ENCODE peak calls at places on chromosome 13, in seven cellular contexts. One of them, this sample, is unnamed.

GRCh38 chr13:40485611-40486517 is 180.6 kb downstream of the FOXO1 start:
- DNase-seq in NCI-H2081 treated with DMSO at 0.1 percent for 48 hours: no peak
- DNase-seq in KBM-7: no peak
- DNase-seq in NCI-H2107: no peak
- DNase-seq in NCI-H446: no peak
- DNase-seq in fibroblast of mammary gland: no peak
- DNase-seq in lung microvascular endothelial cell: no peak
- DNase-seq in this sample: no peak

GRCh38 chr13:98686281-98686680 is 66.2 kb downstream of the SLC15A1 start:
- DNase-seq in NCI-H2081 treated with DMSO at 0.1 percent for 48 hours: no peak
- DNase-seq in KBM-7: no peak
- DNase-seq in NCI-H2107: no peak
- DNase-seq in NCI-H446: no peak
- DNase-seq in fibroblast of mammary gland: no peak
- DNase-seq in lung microvascular endothelial cell: no peak
- DNase-seq in this sample: no peak

GRCh38 chr13:41915096-41915495 is 45.8 kb downstream of the VWA8 start:
- DNase-seq in NCI-H2081 treated with DMSO at 0.1 percent for 48 hours: no peak
- DNase-seq in KBM-7: no peak
- DNase-seq in NCI-H2107: no peak
- DNase-seq in NCI-H446: no peak
- DNase-seq in fibroblast of mammary gland: peak
- DNase-seq in lung microvascular endothelial cell: no peak
- DNase-seq in this sample: no peak

GRCh38 chr13:71864981-71865857 is 1.8 kb downstream of the DACH1 start:
- DNase-seq in NCI-H2081 treated with DMSO at 0.1 percent for 48 hours: no peak
- DNase-seq in KBM-7: no peak
- DNase-seq in NCI-H2107: no peak
- DNase-seq in NCI-H446: no peak
- DNase-seq in fibroblast of mammary gland: no peak
- DNase-seq in lung microvascular endothelial cell: peak
- DNase-seq in this sample: no peak

GRCh38 chr13:112893570-112894422 is 75.2 kb upstream of the MCF2L start:
- DNase-seq in NCI-H2081 treated with DMSO at 0.1 percent for 48 hours: no peak
- DNase-seq in KBM-7: peak
- DNase-seq in NCI-H2107: peak
- DNase-seq in NCI-H446: no peak
- DNase-seq in fibroblast of mammary gland: no peak
- DNase-seq in lung microvascular endothelial cell: no peak
- DNase-seq in this sample: peak

GRCh38 chr13:79859756-79860155 is 378.8 kb downstream of the NDFIP2 start:
- DNase-seq in NCI-H2081 treated with DMSO at 0.1 percent for 48 hours: no peak
- DNase-seq in KBM-7: no peak
- DNase-seq in NCI-H2107: no peak
- DNase-seq in NCI-H446: no peak
- DNase-seq in fibroblast of mammary gland: no peak
- DNase-seq in lung microvascular endothelial cell: no peak
- DNase-seq in this sample: no peak

GRCh38 chr13:80312967-80313366 is 28.0 kb downstream of the SPRY2 start:
- DNase-seq in NCI-H2081 treated with DMSO at 0.1 percent for 48 hours: no peak
- DNase-seq in KBM-7: no peak
- DNase-seq in NCI-H2107: no peak
- DNase-seq in NCI-H446: no peak
- DNase-seq in fibroblast of mammary gland: no peak
- DNase-seq in lung microvascular endothelial cell: no peak
- DNase-seq in this sample: no peak

GRCh38 chr13:53200498-53201453 is 172.2 kb downstream of the OLFM4 start:
- DNase-seq in NCI-H2081 treated with DMSO at 0.1 percent for 48 hours: no peak
- DNase-seq in KBM-7: no peak
- DNase-seq in NCI-H2107: no peak
- DNase-seq in NCI-H446: no peak
- DNase-seq in fibroblast of mammary gland: peak
- DNase-seq in lung microvascular endothelial cell: no peak
- DNase-seq in this sample: no peak

GRCh38 chr13:104757712-104758111 is 1691.5 kb upstream of the SLC10A2 start:
- DNase-seq in NCI-H2081 treated with DMSO at 0.1 percent for 48 hours: no peak
- DNase-seq in KBM-7: no peak
- DNase-seq in NCI-H2107: no peak
- DNase-seq in NCI-H446: no peak
- DNase-seq in fibroblast of mammary gland: no peak
- DNase-seq in lung microvascular endothelial cell: no peak
- DNase-seq in this sample: no peak

GRCh38 chr13:71773534-71773933 is 93.5 kb downstream of the DACH1 start:
- DNase-seq in NCI-H2081 treated with DMSO at 0.1 percent for 48 hours: no peak
- DNase-seq in KBM-7: no peak
- DNase-seq in NCI-H2107: no peak
- DNase-seq in NCI-H446: no peak
- DNase-seq in fibroblast of mammary gland: no peak
- DNase-seq in lung microvascular endothelial cell: no peak
- DNase-seq in this sample: no peak

GRCh38 chr13:113023694-113024430 is 54.8 kb downstream of the MCF2L start:
- DNase-seq in NCI-H2081 treated with DMSO at 0.1 percent for 48 hours: no peak
- DNase-seq in KBM-7: no peak
- DNase-seq in NCI-H2107: no peak
- DNase-seq in NCI-H446: no peak
- DNase-seq in fibroblast of mammary gland: no peak
- DNase-seq in lung microvascular endothelial cell: no peak
- DNase-seq in this sample: no peak